ENCODE peak calls at places on chromosomes 7 and 10, in nine cellular contexts. R, Z, A, J, S, L, T, U and M are unnamed samples.
A peak's percentile ranks its signal among the peaks of the same experiment; 100 is the strongest.

GRCh38 chr7:74093671-74094223 is 10.1 kb downstream of the LIMK1 start:
- DNase-seq in T (no peak), U (no peak), A (no peak), R (peak; percentile 70), S (no peak), L (no peak), J (no peak), Z (no peak), M (no peak)

GRCh38 chr7:1087952-1088920 is at the start of gene GPER1:
- DNase-seq in R (peak; percentile 90), L (no peak), A (no peak), S (no peak), U (peak; percentile 56), T (peak; percentile 19), Z (peak; percentile 15), J (peak; percentile 62), M (no peak)

GRCh38 chr7:157432957-157433576 is 96.3 kb downstream of the DNAJB6 start:
- DNase-seq in A (peak; percentile 72), Z (peak; percentile 8), S (peak; percentile 43), U (peak; percentile 51), J (peak; percentile 36), L (peak; percentile 1), R (peak; percentile 57), T (peak; percentile 44), M (no peak)

GRCh38 chr7:75617634-75618234 is 121.0 kb downstream of the HIP1 start:
- DNase-seq in Z (no peak), S (no peak), A (no peak), U (peak; percentile 69), R (peak; percentile 82), L (no peak), J (no peak), T (no peak), M (peak; percentile 38)

GRCh38 chr7:12637819-12638592 is 49.4 kb upstream of the ARL4A start:
- DNase-seq in T (no peak), J (peak; percentile 37), L (no peak), S (no peak), Z (no peak), R (no peak), A (no peak), U (no peak), M (no peak)

GRCh38 chr7:22853138-22853537 is 30.5 kb upstream of the TOMM7 start:
- DNase-seq in T (no peak), J (no peak), U (no peak), A (no peak), S (no peak), L (no peak), R (no peak), Z (no peak), M (no peak)

GRCh38 chr7:139358541-139359365 is 941 bp upstream of the LUC7L2 start:
- DNase-seq in S (no peak), J (peak; percentile 66), U (peak; percentile 44), R (no peak), L (no peak), A (peak; percentile 52), T (peak; percentile 68), Z (peak; percentile 24), M (peak; percentile 56)

GRCh38 chr7:130008941-130009847 is 42.0 kb downstream of the ZC3HC1 start:
- DNase-seq in Z (peak; percentile 93), R (no peak), T (no peak), U (peak; percentile 36), L (no peak), S (peak; percentile 15), A (no peak), J (no peak), M (no peak)

GRCh38 chr10:96090463-96090800 is 39.7 kb upstream of the ZNF518A start:
- DNase-seq in J (no peak), R (no peak), Z (no peak), L (no peak), T (no peak), U (no peak), A (no peak), S (no peak), M (no peak)

GRCh38 chr10:74418285-74418872 is 267.4 kb downstream of the ADK start:
- DNase-seq in T (no peak), A (peak; percentile 60), U (no peak), L (no peak), Z (peak; percentile 10), R (no peak), S (no peak), J (peak; percentile 32), M (no peak)

GRCh38 chr7:158765020-158765419 is 60.4 kb upstream of the NCAPG2 start:
- DNase-seq in Z (no peak), R (no peak), L (no peak), S (no peak), T (no peak), U (no peak), J (no peak), A (no peak), M (no peak)

GRCh38 chr7:64947252-64948000 is 43.4 kb downstream of the ZNF117 start:
- DNase-seq in Z (no peak), L (no peak), A (no peak), U (no peak), J (no peak), S (no peak), T (no peak), R (no peak), M (no peak)

GRCh38 chr10:30747633-30748032 is 118.1 kb upstream of the LYZL2 start:
- DNase-seq in T (no peak), Z (peak; percentile 20), J (peak; percentile 51), U (peak; percentile 36), A (no peak), R (no peak), S (peak; percentile 38), L (no peak), M (no peak)

DNA sequence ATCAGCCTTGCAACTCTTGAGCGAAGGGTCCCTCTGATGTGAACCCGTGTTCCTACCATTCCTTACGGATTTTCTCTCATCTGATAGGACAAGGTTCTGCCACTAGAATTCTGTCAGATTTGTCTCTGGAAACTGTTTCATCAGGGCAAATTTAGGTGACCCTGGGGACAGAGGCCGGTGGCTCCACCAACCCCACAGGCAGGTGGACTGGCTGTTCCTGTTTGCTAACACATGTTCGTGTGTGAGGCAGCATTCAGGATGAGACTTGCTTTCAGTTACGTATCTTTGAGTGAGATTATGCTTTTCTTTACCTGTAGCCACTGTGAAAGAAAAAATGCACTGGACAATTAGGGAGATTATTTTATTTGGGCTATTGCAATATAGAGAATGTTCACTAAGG is 449.9 kb downstream of the INHBA start:
- DNase-seq in Z (peak; percentile 31), U (no peak), L (no peak), R (no peak), A (no peak), J (no peak), T (no peak), S (no peak), M (no peak)
- TF ChIP-seq CTCF in Z (no peak), U (no peak), L (no peak), R (no peak), A (no peak), J (no peak), T (no peak), S (no peak), M (no peak)

GRCh38 chr7:111564078-111564477 is 1.8 kb upstream of the IMMP2L start:
- DNase-seq in A (no peak), R (no peak), T (no peak), J (no peak), U (no peak), S (no peak), Z (no peak), L (no peak), M (no peak)
- TF ChIP-seq CTCF in A (no peak), R (no peak), T (no peak), J (no peak), U (no peak), S (no peak), Z (no peak), L (no peak), M (no peak)

GRCh38 chr7:114723308-114723707 is 198.6 kb upstream of the MDFIC start:
- DNase-seq in T (no peak), A (no peak), J (no peak), L (no peak), R (no peak), Z (no peak), U (no peak), S (no peak), M (no peak)

GRCh38 chr7:114720725-114721124 is 201.2 kb upstream of the MDFIC start:
- DNase-seq in S (no peak), J (no peak), Z (no peak), A (no peak), R (no peak), U (peak; percentile 6), L (no peak), T (peak; percentile 26), M (no peak)

GRCh38 chr7:114718861-114719260 is 203.0 kb upstream of the MDFIC start:
- DNase-seq in Z (no peak), U (no peak), L (no peak), T (no peak), A (no peak), S (no peak), R (no peak), J (no peak), M (no peak)

GRCh38 chr7:114722562-114722961 is 199.3 kb upstream of the MDFIC start:
- DNase-seq in R (no peak), A (no peak), T (no peak), U (no peak), Z (no peak), J (no peak), S (no peak), L (no peak), M (no peak)
- TF ChIP-seq CTCF in R (no peak), A (no peak), T (no peak), U (no peak), Z (no peak), J (no peak), S (no peak), L (no peak), M (no peak)

DNA sequence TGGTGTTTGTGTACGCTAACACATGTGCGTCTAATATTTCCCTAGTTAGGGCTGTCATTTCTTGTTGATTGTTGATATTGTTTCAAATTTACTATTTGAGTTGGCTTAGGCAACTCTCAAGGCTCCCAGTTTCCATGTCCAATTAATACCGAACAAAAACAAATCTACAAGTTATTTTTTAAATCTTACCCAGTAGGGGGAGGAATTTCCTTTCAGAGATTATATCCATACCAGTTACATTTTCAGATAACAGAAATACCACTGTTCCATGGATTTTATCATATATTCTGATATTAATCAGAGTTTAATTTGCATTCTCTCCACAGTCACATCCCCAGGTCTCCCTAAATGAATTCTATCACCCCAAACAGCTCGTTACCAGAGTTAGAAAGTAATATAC is 7.2 kb upstream of the AKR1B10 start:
- DNase-seq in U (peak; percentile 28), J (peak; percentile 44), S (no peak), Z (peak; percentile 23), L (no peak), T (no peak), A (no peak), R (no peak), M (no peak)
- TF ChIP-seq CTCF in U (no peak), J (peak; percentile 24), S (no peak), Z (peak; percentile 3), L (peak; percentile 30), T (no peak), A (peak; percentile 46), R (no peak), M (no peak)

GRCh38 chr7:143408686-143409551 is at the start of gene EPHA1:
- DNase-seq in S (no peak), U (no peak), T (peak; percentile 86), Z (peak; percentile 92), R (no peak), A (no peak), L (no peak), J (no peak), M (no peak)
- TF ChIP-seq CTCF in S (peak; percentile 49), U (peak; percentile 16), T (peak; percentile 68), Z (peak; percentile 64), R (no peak), A (peak; percentile 42), L (peak; percentile 28), J (peak; percentile 33), M (no peak)

GRCh38 chr10:118564652-118565051 is 30.8 kb downstream of the PRLHR start:
- DNase-seq in U (peak; percentile 35), L (no peak), R (no peak), S (no peak), A (no peak), T (peak; percentile 35), J (no peak), Z (peak; percentile 56), M (no peak)
- TF ChIP-seq CTCF in U (peak; percentile 30), L (peak; percentile 30), R (no peak), S (peak; percentile 33), A (peak; percentile 51), T (peak; percentile 16), J (peak; percentile 18), Z (peak; percentile 58), M (no peak)